ENCODE peak calls at places on chromosomes 1 and 21, in six cellular contexts. A is H54, H is stromal cell of bone marrow, E is body of pancreas, V is T follicular helper cell, U is AG04449. X is an unnamed sample.

GRCh38 chr1:225464851-225465792 is 37.3 kb upstream of the LBR start:
- DNase-seq in A (no peak), H (no peak), E (no peak), V (no peak), U (no peak), X (no peak)

GRCh38 chr1:47991698-47992097 is 5.5 kb downstream of the TRABD2B start:
- DNase-seq in A (no peak), H (no peak), E (no peak), V (no peak), U (no peak), X (no peak)

GRCh38 chr1:119254067-119254720 is 113.7 kb upstream of the WARS2 start:
- DNase-seq in A (no peak), H (no peak), E (no peak), V (no peak), U (no peak), X (no peak)

GRCh38 chr21:44765231-44766013 is 36.2 kb downstream of the UBE2G2 start:
- DNase-seq in A (no peak), H (no peak), E (no peak), V (peak; percentile 24), U (no peak), X (no peak)

GRCh38 chr1:36871146-36871971 is 163.0 kb downstream of the GRIK3 start:
- DNase-seq in A (no peak), H (no peak), E (no peak), V (no peak), U (no peak), X (no peak)

GRCh38 chr1:180863158-180863775 is 49.4 kb upstream of the KIAA1614 start:
- DNase-seq in A (no peak), H (peak; percentile 36), E (peak; percentile 45), V (no peak), U (no peak), X (peak; percentile 47)

GRCh38 chr1:178536844-178537371 is 24.0 kb downstream of the TEX35 start:
- DNase-seq in A (peak; percentile 92), H (peak; percentile 89), E (peak; percentile 78), V (no peak), U (peak; percentile 93), X (peak; percentile 96)

GRCh38 chr21:36388835-36389234 is 3.6 kb downstream of the CHAF1B start:
- DNase-seq in A (no peak), H (no peak), E (peak; percentile 55), V (no peak), U (no peak), X (peak; percentile 66)

GRCh38 chr1:166953486-166953885 is 21.9 kb downstream of the ILDR2 start:
- DNase-seq in A (no peak), H (no peak), E (no peak), V (no peak), U (no peak), X (no peak)

GRCh38 chr1:224304767-224305166 is 25.2 kb downstream of the NVL start:
- DNase-seq in A (no peak), H (no peak), E (no peak), V (no peak), U (no peak), X (no peak)

GRCh38 chr1:52706136-52706670 is 8.1 kb upstream of the COA7 start:
- DNase-seq in A (no peak), H (no peak), E (no peak), V (no peak), U (no peak), X (no peak)

GRCh38 chr1:234535763-234536515 is 57.0 kb upstream of the TARBP1 start:
- DNase-seq in A (no peak), H (peak; percentile 62), E (peak; percentile 71), V (no peak), U (no peak), X (no peak)

GRCh38 chr21:41564871-41565281 is 56.9 kb upstream of the TMPRSS2 start:
- DNase-seq in A (no peak), H (peak; percentile 62), E (peak; percentile 65), V (no peak), U (peak; percentile 7), X (no peak)

GRCh38 chr1:180181048-180181447 is 26.4 kb downstream of the QSOX1 start:
- DNase-seq in A (no peak), H (no peak), E (no peak), V (no peak), U (no peak), X (no peak)

X was measured in astrocyte of the cerebellum.